ENCODE peak calls at places on chromosome 6, in four cellular contexts. B is heart right ventricle, A is foreskin fibroblast, U is left ventricle myocardium inferior. S is an unnamed sample.

GRCh38 chr6:16146527-16146955 is 17.7 kb downstream of the MYLIP start:
- DNase-seq in B (no peak), A (no peak), U (no peak), S (peak; percentile 89)

GRCh38 chr6:87483929-87484328 is 11.2 kb downstream of the SLC35A1 start:
- DNase-seq in B (no peak), A (peak; percentile 34), U (no peak), S (no peak)

GRCh38 chr6:154689654-154690053 is 43.6 kb upstream of the SCAF8 start:
- DNase-seq in B (no peak), A (no peak), U (no peak), S (no peak)

GRCh38 chr6:19839237-19839546 is 2.0 kb downstream of the ID4 start:
- DNase-seq in B (no peak), A (no peak), U (no peak), S (no peak)

GRCh38 chr6:20211941-20212391 is 303 bp downstream of the MBOAT1 start:
- DNase-seq in B (no peak), A (no peak), U (no peak), S (no peak)

GRCh38 chr6:14880052-14880451 is 365.8 kb upstream of the JARID2 start:
- DNase-seq in B (no peak), A (no peak), U (no peak), S (no peak)

GRCh38 chr6:119313937-119314893 is 35.3 kb downstream of the MAN1A1 start:
- DNase-seq in B (no peak), A (no peak), U (no peak), S (no peak)

GRCh38 chr6:158789115-158789917 is 29.9 kb downstream of the EZR start:
- DNase-seq in B (no peak), A (no peak), U (no peak), S (no peak)

GRCh38 chr6:108946695-108947094 is 98.5 kb downstream of the ARMC2 start:
- DNase-seq in B (peak; percentile 56), A (peak; percentile 47), U (no peak), S (no peak)

GRCh38 chr6:99609839-99610489 is 3.3 kb downstream of the PRDM13 start:
- DNase-seq in B (no peak), A (no peak), U (no peak), S (no peak)
- TF ChIP-seq CTCF in B (no peak), A (no peak), U (no peak), S (no peak)

GRCh38 chr6:96089173-96089572 is 73.4 kb downstream of the FUT9 start:
- DNase-seq in B (no peak), A (no peak), U (no peak), S (no peak)
- TF ChIP-seq CTCF in B (no peak), A (no peak), U (no peak), S (peak; percentile 19)

GRCh38 chr6:5115168-5115567 is 30.0 kb downstream of the PPP1R3G start:
- DNase-seq in B (no peak), A (peak; percentile 20), U (peak; percentile 34), S (no peak)
- TF ChIP-seq CTCF in B (peak; percentile 34), A (peak; percentile 25), U (peak; percentile 66), S (peak; percentile 21)

DNA sequence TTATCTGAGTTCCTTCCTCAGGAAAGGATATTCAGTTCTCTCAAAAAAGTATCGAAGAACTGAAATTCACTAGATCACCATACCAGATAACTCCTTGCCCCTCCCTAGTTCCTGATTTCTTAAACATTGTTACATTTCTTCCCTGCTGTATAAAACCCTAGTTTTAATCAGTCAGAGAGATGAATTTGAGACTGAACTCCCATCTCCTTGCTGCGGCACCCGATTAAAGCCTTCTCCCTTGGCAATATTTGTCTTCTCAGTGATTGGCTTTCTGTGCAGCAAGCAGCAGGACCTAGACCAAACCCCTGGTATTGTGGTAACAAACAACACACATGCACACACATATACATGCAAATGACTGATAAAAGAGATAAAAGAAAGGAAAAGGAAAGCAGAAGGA is 1364.6 kb upstream of the GJE1 start:
- DNase-seq in B (no peak), A (no peak), U (no peak), S (no peak)
- TF ChIP-seq CTCF in B (no peak), A (no peak), U (no peak), S (no peak)

DNA sequence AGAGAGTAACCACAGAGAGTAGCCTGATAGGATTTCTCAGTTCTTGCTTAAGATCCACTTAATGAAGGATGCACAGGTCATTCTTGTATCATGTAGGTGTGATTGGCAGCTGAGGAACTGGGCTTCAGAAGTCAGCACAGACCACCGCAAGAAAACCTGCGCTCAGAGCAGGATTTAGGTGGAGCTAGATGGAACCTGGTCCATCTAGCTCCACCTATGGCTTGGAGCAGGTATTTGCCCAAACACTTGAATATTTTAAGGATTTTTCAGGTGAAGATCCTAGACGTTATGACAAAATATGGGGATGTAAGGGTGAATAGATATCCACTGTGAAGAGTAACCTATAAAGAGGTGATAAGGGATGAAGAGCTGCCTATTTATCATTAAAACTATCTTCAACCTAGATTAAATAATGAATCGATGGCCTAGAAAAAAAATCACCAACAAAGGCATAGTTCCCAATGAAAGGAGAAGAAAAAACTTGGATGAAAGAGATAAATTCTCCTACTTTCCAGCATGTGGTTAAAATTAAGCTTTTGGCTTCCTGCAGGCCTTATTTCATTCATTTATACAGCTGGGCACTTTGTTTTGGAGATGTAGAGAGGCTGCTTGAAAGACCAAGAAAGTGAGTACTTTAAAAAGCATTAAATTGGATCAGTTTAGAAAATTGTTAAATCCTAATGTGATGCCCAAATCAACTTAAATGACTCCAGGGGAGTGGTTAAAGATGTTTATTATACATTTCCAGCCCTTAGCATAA is 778.4 kb upstream of the GJE1 start:
- DNase-seq in B (no peak), A (no peak), U (no peak), S (no peak)
- TF ChIP-seq CTCF in B (no peak), A (no peak), U (no peak), S (no peak)

GRCh38 chr6:18047406-18047805 is 60.0 kb upstream of the KIF13A start:
- DNase-seq in B (no peak), A (peak; percentile 50), U (no peak), S (peak; percentile 11)
- TF ChIP-seq CTCF in B (no peak), A (no peak), U (no peak), S (no peak)

GRCh38 chr6:12355354-12355753 is 65.2 kb downstream of the EDN1 start:
- DNase-seq in B (no peak), A (no peak), U (no peak), S (no peak)
- TF ChIP-seq CTCF in B (no peak), A (no peak), U (no peak), S (no peak)

DNA sequence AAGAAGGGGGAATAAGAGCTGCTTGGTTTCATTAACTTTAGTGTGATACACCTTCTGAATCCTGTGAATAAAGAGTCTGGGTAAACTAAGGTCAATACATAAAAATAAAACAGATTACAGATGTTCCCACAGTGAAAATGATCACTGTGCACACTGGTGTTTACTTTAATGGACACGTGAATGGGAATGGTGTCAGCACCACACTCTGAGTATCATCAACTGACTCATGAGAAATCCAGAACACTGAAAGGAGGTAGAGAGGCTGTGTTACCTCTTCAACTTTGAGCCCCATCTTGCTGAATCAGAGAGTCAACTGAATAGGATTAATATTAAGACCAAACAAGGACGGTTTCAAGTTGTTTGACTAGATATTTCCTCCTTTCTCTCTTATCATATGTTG is 75.0 kb downstream of the ELOVL4 start:
- DNase-seq in B (no peak), A (no peak), U (no peak), S (no peak)
- TF ChIP-seq CTCF in B (no peak), A (no peak), U (no peak), S (no peak)

DNA sequence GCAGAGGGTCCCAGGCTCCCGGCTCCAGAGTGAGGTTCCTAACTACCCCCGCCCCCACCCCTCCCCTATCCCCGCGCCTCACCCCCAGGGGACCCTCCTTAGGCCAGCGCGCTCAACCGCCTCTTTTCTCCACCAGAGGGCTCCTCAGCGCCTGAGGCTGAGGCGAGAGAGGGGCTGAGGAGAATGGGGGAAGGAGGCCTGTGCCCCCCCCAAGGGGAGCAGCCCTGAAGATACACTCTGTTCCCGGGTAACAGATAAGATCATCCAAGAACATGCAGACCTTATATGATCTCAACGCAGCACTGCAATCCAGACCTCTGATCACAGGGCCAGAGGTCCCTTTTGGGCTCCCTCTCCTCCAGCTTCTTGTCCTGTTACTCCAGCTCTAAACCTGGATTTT is 43.3 kb upstream of the MRPS10 start:
- DNase-seq in B (no peak), A (no peak), U (no peak), S (no peak)
- TF ChIP-seq CTCF in B (peak; percentile 62), A (peak; percentile 39), U (peak; percentile 68), S (peak; percentile 60)

S was measured in osteocyte.